ENCODE peak calls at places on chromosomes 13 and 19, in nine cellular contexts. P is NCI-H1092 treated with DMSO at 0.1 percent for 48 hours; K is H54; A is sciatic nerve; Z is activated naive CD8-positive, alpha-beta T cell treated with anti-CD3 and anti-CD28 coated beads, Interleukin-2, amount 50 U/mL, for 24 hours; S is RCC 7860; B is hepatocyte; H is activated T-helper 1 cell treated with anti-CD3 and anti-CD28 coated beads, Interleukin-2, amount 50 U/mL, for 16 hours; F is fibroblast of the conjunctiva. C is an unnamed sample.

GRCh38 chr13:96991072-96991471 is 3.2 kb downstream of the OXGR1 start:
- DNase-seq in B (no peak), A (no peak), Z (no peak), K (no peak), S (no peak), H (no peak), F (no peak), P (no peak), C (no peak)

GRCh38 chr13:102814793-102815192 is 15.9 kb downstream of the BIVM start:
- DNase-seq in A (no peak), P (no peak), F (no peak), H (no peak), Z (no peak), B (no peak), S (no peak), K (no peak), C (no peak)

GRCh38 chr19:6260912-6261636 is 18.7 kb downstream of the MLLT1 start:
- DNase-seq in P (no peak), Z (peak), B (peak), A (no peak), S (no peak), F (no peak), H (no peak), K (no peak), C (no peak)

GRCh38 chr19:48487544-48487943 is 18.4 kb downstream of the CYTH2 start:
- DNase-seq in S (peak), P (no peak), H (no peak), B (no peak), Z (no peak), A (no peak), F (no peak), K (no peak), C (no peak)

GRCh38 chr19:39194832-39195542 is 1.8 kb upstream of the NCCRP1 start:
- DNase-seq in H (no peak), S (peak), P (no peak), F (no peak), Z (no peak), B (no peak), K (no peak), A (no peak), C (no peak)

GRCh38 chr13:25046985-25047660 is 48.8 kb upstream of the PABPC3 start:
- DNase-seq in F (no peak), B (peak), H (no peak), S (no peak), Z (no peak), A (no peak), K (no peak), P (no peak), C (no peak)

GRCh38 chr19:49642488-49643035 is 553 bp downstream of the SCAF1 start:
- DNase-seq in H (no peak), B (no peak), F (no peak), A (no peak), S (no peak), P (no peak), Z (no peak), K (no peak), C (no peak)

GRCh38 chr19:48393559-48394330 is at the start of gene GRIN2D:
- DNase-seq in B (peak), K (no peak), Z (no peak), H (no peak), A (no peak), S (no peak), P (no peak), F (no peak), C (no peak)

GRCh38 chr13:51818771-51819511 is 15.0 kb upstream of the DHRS12 start:
- DNase-seq in A (no peak), B (no peak), F (no peak), Z (peak), P (no peak), S (no peak), K (no peak), H (no peak), C (no peak)

GRCh38 chr19:38263696-38264485 is 482 bp upstream of the SPINT2 start:
- DNase-seq in A (no peak), P (peak), K (no peak), S (peak), Z (peak), B (peak), F (no peak), H (peak), C (no peak)

GRCh38 chr19:54481326-54481930 is 8.3 kb upstream of the CDC42EP5 start:
- DNase-seq in F (no peak), P (peak), A (peak), S (no peak), B (peak), H (no peak), K (no peak), Z (no peak), C (no peak)

GRCh38 chr13:50636007-50636704 is 207.3 kb downstream of the DLEU7 start:
- DNase-seq in F (no peak), A (no peak), K (no peak), B (peak), H (no peak), Z (no peak), P (no peak), S (no peak), C (no peak)

GRCh38 chr13:38685974-38686571 is 804 bp upstream of the FREM2 start:
- DNase-seq in P (peak), B (peak), A (no peak), Z (no peak), H (no peak), F (peak), S (no peak), K (no peak), C (no peak)

GRCh38 chr13:27076411-27076810 is 95.2 kb downstream of the USP12 start:
- DNase-seq in K (no peak), B (no peak), Z (no peak), F (no peak), S (no peak), H (no peak), P (peak), A (no peak), C (no peak)

GRCh38 chr19:42469311-42470239 is 26.8 kb upstream of the CXCL17 start:
- DNase-seq in Z (peak), A (no peak), P (no peak), S (no peak), H (no peak), B (no peak), K (no peak), F (no peak), C (no peak)

GRCh38 chr19:18594824-18595373 is 6.3 kb downstream of the REX1BD start:
- DNase-seq in B (no peak), S (no peak), Z (no peak), K (no peak), A (no peak), H (no peak), F (no peak), P (no peak), C (no peak)

GRCh38 chr19:45973564-45974338 is at the start of gene NOVA2:
- DNase-seq in S (no peak), B (peak), H (no peak), Z (peak), A (peak), P (peak), F (peak), K (peak), C (no peak)

GRCh38 chr19:9849786-9850185 is 14.7 kb downstream of the PIN1 start:
- DNase-seq in K (no peak), B (no peak), P (peak), F (no peak), A (no peak), H (no peak), Z (no peak), S (no peak), C (no peak)

GRCh38 chr13:102550507-102550906 is 46.3 kb upstream of the TPP2 start:
- DNase-seq in B (no peak), Z (no peak), K (no peak), F (no peak), S (no peak), A (no peak), H (no peak), P (no peak), C (no peak)

GRCh38 chr19:1064661-1065605 is 2.0 kb upstream of the ARHGAP45 start:
- DNase-seq in F (no peak), Z (peak), H (no peak), S (no peak), K (peak), P (peak), B (peak), A (peak), C (no peak)

GRCh38 chr13:31909889-31910551 is 121.6 kb upstream of the FRY start:
- DNase-seq in F (peak), A (peak), B (peak), S (peak), Z (peak), K (peak), P (peak), H (no peak), C (no peak)

GRCh38 chr13:74870865-74871264 is 611.1 kb downstream of the TBC1D4 start:
- DNase-seq in K (no peak), H (no peak), Z (no peak), P (no peak), S (no peak), F (no peak), B (no peak), A (no peak), C (no peak)

GRCh38 chr19:33507021-33507956 is 14.3 kb downstream of the PEPD start:
- DNase-seq in A (no peak), K (no peak), F (no peak), B (no peak), S (no peak), H (no peak), Z (no peak), P (no peak), C (no peak)

GRCh38 chr19:45791744-45792481 is 732 bp downstream of the DMWD start:
- DNase-seq in S (no peak), Z (peak), H (no peak), F (no peak), K (no peak), B (no peak), A (peak), P (no peak), C (no peak)

GRCh38 chr19:12778905-12779161 is 3.5 kb upstream of the HOOK2 start:
- DNase-seq in P (no peak), Z (no peak), F (no peak), A (no peak), S (no peak), K (no peak), B (no peak), H (no peak), C (no peak)

GRCh38 chr13:29924482-29924884 is 74.1 kb upstream of the UBL3 start:
- DNase-seq in K (peak), H (no peak), P (peak), B (peak), A (no peak), F (no peak), S (peak), Z (no peak), C (peak)

GRCh38 chr19:38697641-38698071 is 46.6 kb downstream of the CAPN12 start:
- DNase-seq in P (no peak), K (no peak), H (no peak), S (no peak), Z (no peak), B (no peak), F (no peak), A (no peak), C (no peak)